ENCODE peak calls at places on chromosomes 16 and 17, in eight cellular contexts. One of them, this sample, is unnamed.

GRCh38 chr17:43832976-43833829 is at the start of gene MPP3:
- DNase-seq in GM10248: peak
- DNase-seq in GM20000: peak
- DNase-seq in RCC 7860: peak
- DNase-seq in NCI-H1930: peak
- DNase-seq in neural progenitor cell: peak
- DNase-seq in cardiac muscle cell: peak
- DNase-seq in kidney tubule cell: peak
- DNase-seq in this sample: peak

GRCh38 chr16:25925466-25925865 is 233.7 kb downstream of the HS3ST4 start:
- DNase-seq in NCI-H1930: no peak
- DNase-seq in RCC 7860: no peak
- DNase-seq in kidney tubule cell: no peak
- DNase-seq in GM20000: no peak
- DNase-seq in neural progenitor cell: peak
- DNase-seq in GM10248: no peak
- DNase-seq in cardiac muscle cell: no peak
- DNase-seq in this sample: no peak

GRCh38 chr17:75762513-75763268 is 2.3 kb downstream of the GALK1 start:
- DNase-seq in neural progenitor cell: no peak
- DNase-seq in RCC 7860: no peak
- DNase-seq in NCI-H1930: no peak
- DNase-seq in kidney tubule cell: no peak
- DNase-seq in GM20000: no peak
- DNase-seq in GM10248: no peak
- DNase-seq in cardiac muscle cell: no peak
- DNase-seq in this sample: no peak

GRCh38 chr17:72639711-72640110 is 452.8 kb downstream of the SLC39A11 start:
- DNase-seq in GM10248: no peak
- DNase-seq in cardiac muscle cell: no peak
- DNase-seq in RCC 7860: no peak
- DNase-seq in kidney tubule cell: no peak
- DNase-seq in NCI-H1930: no peak
- DNase-seq in GM20000: no peak
- DNase-seq in neural progenitor cell: no peak
- DNase-seq in this sample: no peak

GRCh38 chr16:62194828-62195227 is 158.6 kb upstream of the CDH8 start:
- DNase-seq in neural progenitor cell: no peak
- DNase-seq in kidney tubule cell: no peak
- DNase-seq in GM10248: no peak
- DNase-seq in RCC 7860: no peak
- DNase-seq in NCI-H1930: no peak
- DNase-seq in cardiac muscle cell: no peak
- DNase-seq in GM20000: no peak
- DNase-seq in this sample: no peak

GRCh38 chr17:16929281-16929680 is 42.6 kb downstream of the TNFRSF13B start:
- DNase-seq in cardiac muscle cell: no peak
- DNase-seq in RCC 7860: no peak
- DNase-seq in kidney tubule cell: no peak
- DNase-seq in GM10248: no peak
- DNase-seq in GM20000: no peak
- DNase-seq in NCI-H1930: no peak
- DNase-seq in neural progenitor cell: no peak
- DNase-seq in this sample: no peak

GRCh38 chr17:45111838-45112237 is 20.5 kb downstream of the PLCD3 start:
- DNase-seq in neural progenitor cell: no peak
- DNase-seq in cardiac muscle cell: no peak
- DNase-seq in NCI-H1930: no peak
- DNase-seq in GM10248: no peak
- DNase-seq in GM20000: no peak
- DNase-seq in kidney tubule cell: no peak
- DNase-seq in RCC 7860: no peak
- DNase-seq in this sample: no peak

GRCh38 chr17:5680766-5681165 is 96.5 kb upstream of the NLRP1 start:
- DNase-seq in GM20000: no peak
- DNase-seq in GM10248: no peak
- DNase-seq in NCI-H1930: no peak
- DNase-seq in kidney tubule cell: no peak
- DNase-seq in neural progenitor cell: no peak
- DNase-seq in RCC 7860: no peak
- DNase-seq in cardiac muscle cell: no peak
- DNase-seq in this sample: no peak

GRCh38 chr16:24348511-24349290 is 92.6 kb downstream of the CACNG3 start:
- DNase-seq in GM20000: no peak
- DNase-seq in GM10248: no peak
- DNase-seq in RCC 7860: no peak
- DNase-seq in kidney tubule cell: no peak
- DNase-seq in cardiac muscle cell: peak
- DNase-seq in NCI-H1930: no peak
- DNase-seq in neural progenitor cell: peak
- DNase-seq in this sample: no peak

GRCh38 chr17:42832934-42833770 is at the start of gene PSME3:
- DNase-seq in neural progenitor cell: peak
- DNase-seq in cardiac muscle cell: peak
- DNase-seq in GM20000: peak
- DNase-seq in RCC 7860: peak
- DNase-seq in kidney tubule cell: peak
- DNase-seq in NCI-H1930: peak
- DNase-seq in GM10248: peak
- DNase-seq in this sample: peak

GRCh38 chr17:57994436-57994835 is 6.4 kb upstream of the VEZF1 start:
- DNase-seq in neural progenitor cell: no peak
- DNase-seq in cardiac muscle cell: no peak
- DNase-seq in RCC 7860: no peak
- DNase-seq in GM20000: no peak
- DNase-seq in NCI-H1930: no peak
- DNase-seq in GM10248: no peak
- DNase-seq in kidney tubule cell: no peak
- DNase-seq in this sample: no peak

GRCh38 chr16:80372341-80372740 is 168.5 kb upstream of the DYNLRB2 start:
- DNase-seq in GM10248: no peak
- DNase-seq in GM20000: no peak
- DNase-seq in neural progenitor cell: peak
- DNase-seq in kidney tubule cell: no peak
- DNase-seq in RCC 7860: no peak
- DNase-seq in cardiac muscle cell: no peak
- DNase-seq in NCI-H1930: no peak
- DNase-seq in this sample: no peak

GRCh38 chr17:4940625-4941021 is 555 bp downstream of the RNF167 start:
- DNase-seq in RCC 7860: no peak
- DNase-seq in NCI-H1930: no peak
- DNase-seq in neural progenitor cell: no peak
- DNase-seq in kidney tubule cell: peak
- DNase-seq in GM20000: no peak
- DNase-seq in GM10248: no peak
- DNase-seq in cardiac muscle cell: no peak
- DNase-seq in this sample: no peak

GRCh38 chr16:48383877-48384304 is 1.3 kb downstream of the SIAH1 start:
- DNase-seq in GM10248: no peak
- DNase-seq in neural progenitor cell: no peak
- DNase-seq in NCI-H1930: no peak
- DNase-seq in GM20000: peak
- DNase-seq in kidney tubule cell: peak
- DNase-seq in cardiac muscle cell: peak
- DNase-seq in RCC 7860: peak
- DNase-seq in this sample: no peak

GRCh38 chr17:64529221-64529620 is 22.4 kb downstream of the CEP95 start:
- DNase-seq in GM20000: no peak
- DNase-seq in neural progenitor cell: no peak
- DNase-seq in kidney tubule cell: no peak
- DNase-seq in cardiac muscle cell: no peak
- DNase-seq in NCI-H1930: no peak
- DNase-seq in RCC 7860: no peak
- DNase-seq in GM10248: no peak
- DNase-seq in this sample: no peak

GRCh38 chr16:27177031-27177774 is 26.1 kb upstream of the KDM8 start:
- DNase-seq in cardiac muscle cell: no peak
- DNase-seq in NCI-H1930: no peak
- DNase-seq in neural progenitor cell: no peak
- DNase-seq in GM10248: no peak
- DNase-seq in kidney tubule cell: peak
- DNase-seq in RCC 7860: peak
- DNase-seq in GM20000: no peak
- DNase-seq in this sample: no peak

GRCh38 chr16:69613283-69614154 is 47.8 kb downstream of the NFAT5 start:
- DNase-seq in GM20000: peak
- DNase-seq in NCI-H1930: no peak
- DNase-seq in kidney tubule cell: peak
- DNase-seq in GM10248: peak
- DNase-seq in RCC 7860: no peak
- DNase-seq in neural progenitor cell: no peak
- DNase-seq in cardiac muscle cell: no peak
- DNase-seq in this sample: peak